ENCODE peak calls at places on chromosomes 1 and 21, in five cellular contexts. N, B, F, D and H are unnamed samples.

GRCh38 chr21:35072960-35073359 is 23.9 kb upstream of the RUNX1 start:
- DNase-seq in N (no peak), B (no peak), F (no peak), D (no peak), H (peak; percentile 33)

GRCh38 chr1:169044971-169045370 is 61.5 kb upstream of the ATP1B1 start:
- DNase-seq in N (no peak), B (no peak), F (no peak), D (no peak), H (no peak)

GRCh38 chr1:40772146-40772770 is 11.3 kb upstream of the KCNQ4 start:
- DNase-seq in N (no peak), B (no peak), F (no peak), D (no peak), H (peak; percentile 43)

GRCh38 chr21:38925923-38926322 is 120.2 kb downstream of the ETS2 start:
- DNase-seq in N (no peak), B (no peak), F (no peak), D (no peak), H (peak; percentile 74)

GRCh38 chr1:56472860-56473259 is 106.5 kb downstream of the PLPP3 start:
- DNase-seq in N (peak; percentile 67), B (no peak), F (no peak), D (no peak), H (no peak)

GRCh38 chr1:112700290-112701226 is 6.4 kb downstream of the RHOC start:
- DNase-seq in N (no peak), B (peak; percentile 47), F (peak; percentile 59), D (peak; percentile 98), H (peak; percentile 95)

GRCh38 chr1:178533547-178533946 is 20.6 kb downstream of the TEX35 start:
- DNase-seq in N (no peak), B (no peak), F (no peak), D (no peak), H (no peak)

GRCh38 chr1:9922342-9922741 is 12.3 kb upstream of the CTNNBIP1 start:
- DNase-seq in N (no peak), B (no peak), F (no peak), D (no peak), H (no peak)